ENCODE peak calls at places on chromosomes 4 and X, in eight cellular contexts. G, U, C, M, B, H, K and A are unnamed samples.

GRCh38 chrX:48835524-48836329 is at the start of gene PCSK1N:
- DNase-seq in U (no peak), B (no peak), H (no peak), C (no peak), G (no peak), M (no peak), K (no peak), A (no peak)

GRCh38 chrX:155263854-155264628 is at the start of gene RAB39B:
- DNase-seq in B (peak), M (peak), H (peak), G (peak), C (peak), U (peak), K (peak), A (peak)

GRCh38 chr4:15963568-15963967 is 593 bp upstream of the FGFBP2 start:
- DNase-seq in C (no peak), B (no peak), U (no peak), H (no peak), M (no peak), K (no peak), G (no peak), A (no peak)

GRCh38 chr4:149901128-149901527 is 85.5 kb upstream of the IQCM start:
- DNase-seq in B (no peak), G (no peak), U (no peak), H (no peak), M (no peak), C (no peak), K (no peak), A (no peak)

GRCh38 chrX:153775631-153776595 is 4.9 kb upstream of the SRPK3 start:
- DNase-seq in U (no peak), C (peak), H (peak), K (no peak), G (no peak), M (no peak), B (peak), A (no peak)

GRCh38 chr4:142690764-142691163 is 155.3 kb downstream of the INPP4B start:
- DNase-seq in B (no peak), G (no peak), C (no peak), H (no peak), M (no peak), U (no peak), K (no peak), A (no peak)

GRCh38 chr4:13953083-13953482 is 325.6 kb upstream of the BOD1L1 start:
- DNase-seq in B (no peak), K (no peak), H (no peak), M (no peak), G (no peak), C (no peak), U (no peak), A (no peak)

GRCh38 chrX:119694601-119695534 is 1.9 kb upstream of the SEPTIN6 start:
- DNase-seq in H (no peak), K (no peak), G (no peak), M (peak), U (no peak), B (no peak), C (no peak), A (no peak)

GRCh38 chr4:25635501-25635900 is 20.1 kb upstream of the SLC34A2 start:
- DNase-seq in M (no peak), C (no peak), B (no peak), K (no peak), H (no peak), G (no peak), U (no peak), A (no peak)

GRCh38 chrX:152845618-152846240 is 14.9 kb downstream of the NSDHL start:
- DNase-seq in M (no peak), G (peak), U (no peak), H (no peak), K (no peak), C (no peak), B (no peak), A (no peak)

GRCh38 chrX:102976793-102977495 is 39.9 kb downstream of the RAB40AL start:
- DNase-seq in M (peak), K (no peak), U (no peak), C (no peak), B (no peak), G (no peak), H (no peak), A (no peak)

GRCh38 chr4:38523524-38524448 is 140.2 kb upstream of the KLF3 start:
- DNase-seq in B (no peak), H (peak), M (peak), K (no peak), G (peak), C (no peak), U (no peak), A (no peak)

GRCh38 chr4:1939664-1940509 is 68.7 kb downstream of the NSD2 start:
- DNase-seq in G (peak), K (no peak), B (no peak), C (no peak), H (no peak), M (no peak), U (peak), A (no peak)

GRCh38 chr4:32735856-32736590 is 2015.9 kb downstream of the PCDH7 start:
- DNase-seq in M (no peak), U (no peak), B (no peak), C (no peak), K (no peak), G (no peak), H (no peak), A (no peak)

GRCh38 chr4:107997001-107997788 is 7.5 kb downstream of the HADH start:
- DNase-seq in C (no peak), K (no peak), U (peak), B (no peak), G (peak), M (peak), H (no peak), A (no peak)

GRCh38 chr4:41257257-41257900 is 651 bp downstream of the UCHL1 start:
- DNase-seq in K (peak), C (peak), U (no peak), H (peak), G (peak), B (peak), M (peak), A (peak)

GRCh38 chr4:124486423-124486822 is 226.1 kb downstream of the ANKRD50 start:
- DNase-seq in C (no peak), M (no peak), U (no peak), G (no peak), K (no peak), H (no peak), B (no peak), A (no peak)

GRCh38 chr4:150342945-150343344 is 239.0 kb upstream of the MAB21L2 start:
- DNase-seq in C (peak), B (no peak), H (no peak), M (no peak), K (no peak), U (no peak), G (no peak), A (no peak)

GRCh38 chr4:184392321-184392720 is 82.0 kb downstream of the IRF2 start:
- DNase-seq in K (no peak), H (no peak), C (no peak), G (no peak), U (no peak), B (no peak), M (no peak), A (no peak)

GRCh38 chrX:134803551-134804183 is 145.4 kb upstream of the PLAC1 start:
- DNase-seq in C (no peak), B (no peak), G (no peak), H (no peak), U (no peak), M (peak), K (no peak), A (no peak)

GRCh38 chrX:70089575-70090297 is 27.5 kb downstream of the OTUD6A start:
- DNase-seq in G (no peak), H (no peak), B (no peak), C (no peak), U (no peak), K (no peak), M (no peak), A (no peak)

GRCh38 chr4:7223566-7223965 is 31.2 kb downstream of the SORCS2 start:
- DNase-seq in C (no peak), K (no peak), G (no peak), B (peak), H (no peak), U (no peak), M (no peak), A (no peak)

GRCh38 chr4:177005801-177006230 is 213.1 kb upstream of the VEGFC start:
- DNase-seq in C (no peak), B (no peak), K (no peak), H (no peak), G (peak), U (peak), M (peak), A (no peak)

GRCh38 chrX:45070116-45071007 is 130.3 kb downstream of the DIPK2B start:
- DNase-seq in G (peak), B (no peak), U (peak), H (no peak), M (peak), C (no peak), K (no peak), A (no peak)

GRCh38 chrX:75746891-75747639 is 38.0 kb downstream of the MAGEE2 start:
- DNase-seq in H (peak), M (peak), C (no peak), B (peak), K (no peak), U (no peak), G (peak), A (peak)

GRCh38 chr4:15765306-15765705 is 12.8 kb upstream of the CD38 start:
- DNase-seq in U (no peak), M (peak), G (no peak), C (no peak), H (no peak), B (no peak), K (no peak), A (no peak)

GRCh38 chr4:162126754-162127153 is 37.0 kb downstream of the FSTL5 start:
- DNase-seq in C (no peak), H (no peak), B (no peak), U (no peak), M (no peak), G (no peak), K (no peak), A (no peak)

GRCh38 chrX:63394872-63395271 is 43.7 kb upstream of the SPIN4 start:
- DNase-seq in G (no peak), B (no peak), C (no peak), H (no peak), M (no peak), K (no peak), U (no peak), A (no peak)

GRCh38 chr4:123564758-123565346 is 168.3 kb downstream of the SPRY1 start:
- DNase-seq in H (peak), C (no peak), U (peak), M (peak), G (peak), B (no peak), K (no peak), A (no peak)

GRCh38 chr4:8644966-8645752 is 52.6 kb downstream of the CPZ start:
- DNase-seq in U (no peak), B (no peak), H (no peak), G (no peak), C (peak), M (no peak), K (no peak), A (no peak)

GRCh38 chr4:101695176-101695575 is 95.4 kb upstream of the BANK1 start:
- DNase-seq in G (peak), U (no peak), M (no peak), H (no peak), K (no peak), B (no peak), C (no peak), A (no peak)

GRCh38 chr4:41369680-41370079 is 113.0 kb downstream of the UCHL1 start:
- DNase-seq in K (no peak), M (no peak), B (peak), H (no peak), U (no peak), G (peak), C (peak), A (no peak)

GRCh38 chr4:145289403-145290076 is 109.2 kb upstream of the OTUD4 start:
- DNase-seq in K (no peak), U (no peak), C (no peak), G (peak), B (no peak), M (no peak), H (no peak), A (no peak)

GRCh38 chr4:33425916-33426315 is 2705.7 kb downstream of the PCDH7 start:
- DNase-seq in U (no peak), B (no peak), K (no peak), G (peak), H (no peak), C (no peak), M (no peak), A (no peak)